ENCODE peak calls at places on chromosomes 11 and 22, in four cellular contexts. N, U, M and B are unnamed samples.

GRCh38 chr11:79973701-79974626 is 533.1 kb upstream of the TENM4 start:
- DNase-seq in N (no peak), U (no peak), M (no peak), B (peak; percentile 14)

GRCh38 chr22:25199726-25200520 is at the start of gene CRYBB3:
- DNase-seq in N (no peak), U (no peak), M (no peak), B (no peak)

GRCh38 chr11:64023731-64024710 is 11.7 kb upstream of the FLRT1 start:
- DNase-seq in N (no peak), U (no peak), M (no peak), B (no peak)

GRCh38 chr22:42134033-42135020 is 3.7 kb upstream of the CYP2D6 start:
- DNase-seq in N (no peak), U (no peak), M (no peak), B (no peak)

GRCh38 chr11:64007629-64008282 is 21.5 kb downstream of the OTUB1 start:
- DNase-seq in N (peak; percentile 88), U (no peak), M (peak; percentile 86), B (no peak)

GRCh38 chr11:92424281-92424680 is 199.7 kb downstream of the FAT3 start:
- DNase-seq in N (no peak), U (no peak), M (no peak), B (no peak)

GRCh38 chr11:79237676-79238075 is 203.2 kb downstream of the TENM4 start:
- DNase-seq in N (peak; percentile 21), U (no peak), M (no peak), B (no peak)

GRCh38 chr11:124113890-124114289 is 1.4 kb upstream of the VWA5A start:
- DNase-seq in N (no peak), U (no peak), M (no peak), B (no peak)

GRCh38 chr11:67316882-67317364 is 13.6 kb downstream of the SSH3 start:
- DNase-seq in N (no peak), U (no peak), M (peak; percentile 86), B (peak; percentile 85)

GRCh38 chr11:61922539-61922938 is 5.2 kb upstream of the RAB3IL1 start:
- DNase-seq in N (peak; percentile 68), U (no peak), M (no peak), B (no peak)

GRCh38 chr11:61921446-61921845 is 4.1 kb upstream of the RAB3IL1 start:
- DNase-seq in N (no peak), U (no peak), M (no peak), B (no peak)

GRCh38 chr11:61924016-61924360 is 6.6 kb upstream of the RAB3IL1 start:
- DNase-seq in N (no peak), U (no peak), M (no peak), B (no peak)

GRCh38 chr11:61926235-61926634 is 8.9 kb upstream of the RAB3IL1 start:
- DNase-seq in N (no peak), U (no peak), M (no peak), B (no peak)

DNA sequence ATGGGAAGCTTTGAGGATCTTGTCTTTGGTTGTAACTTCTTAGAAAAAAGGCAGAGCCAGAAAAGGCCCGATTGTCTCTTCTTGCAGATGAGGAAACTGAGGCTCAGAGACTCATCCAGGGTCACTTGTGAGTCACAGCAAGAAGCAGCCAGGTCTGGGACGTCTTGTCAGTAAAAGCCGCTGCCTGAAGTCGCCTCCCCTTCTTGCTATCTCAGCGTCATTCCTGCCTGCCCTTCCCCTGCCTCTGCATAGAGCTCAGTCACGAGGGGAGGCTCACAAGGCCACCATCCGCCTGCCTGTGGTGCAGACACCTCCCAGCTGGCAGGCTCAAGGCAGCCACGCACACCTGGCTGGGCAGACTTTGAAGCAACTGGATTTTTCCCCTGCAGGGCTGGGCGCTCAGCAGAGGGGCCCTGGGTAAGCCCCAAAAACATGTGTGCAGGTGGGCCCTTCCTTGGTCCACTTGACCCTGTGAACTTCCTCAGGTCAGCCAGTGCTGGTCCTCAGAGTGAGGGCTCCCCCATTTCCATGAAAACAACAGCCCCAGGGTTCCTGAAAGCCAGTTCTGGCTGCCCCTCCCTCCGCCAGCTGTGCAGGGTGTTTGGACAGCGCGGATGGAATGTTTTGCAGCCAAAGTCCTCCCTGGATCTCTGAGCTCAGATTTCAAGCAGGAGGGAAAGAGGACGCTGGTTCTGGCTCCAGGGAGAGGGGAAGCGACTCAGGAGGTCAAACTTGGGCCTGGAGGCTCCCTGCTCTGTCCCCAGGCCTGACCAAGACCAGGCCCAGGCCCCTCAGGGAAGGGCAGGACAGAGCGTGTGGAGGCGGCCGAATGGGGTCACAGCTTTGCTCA is 6.0 kb upstream of the RAB3IL1 start:
- DNase-seq in N (peak; percentile 83), U (no peak), M (no peak), B (no peak)
- TF ChIP-seq POLR2A in N (no peak), U (no peak), M (no peak), B (no peak)

GRCh38 chr22:27089303-27089702 is 431.9 kb downstream of the MIAT start:
- DNase-seq in N (no peak), U (no peak), M (no peak), B (no peak)
- TF ChIP-seq POLR2A in N (no peak), U (no peak), M (no peak), B (no peak)

GRCh38 chr11:1054143-1055108 is 17.9 kb upstream of the MUC6 start:
- DNase-seq in N (no peak), U (no peak), M (no peak), B (no peak)
- TF ChIP-seq POLR2A in N (no peak), U (no peak), M (no peak), B (no peak)

GRCh38 chr11:18634140-18635032 is at the start of gene SPTY2D1:
- DNase-seq in N (peak; percentile 100), U (peak; percentile 93), M (peak; percentile 96), B (peak; percentile 92)
- TF ChIP-seq POLR2A in N (peak; percentile 93), U (peak; percentile 97), M (peak; percentile 68), B (peak; percentile 79)

GRCh38 chr22:35306350-35306967 is 6.8 kb downstream of the TOM1 start:
- DNase-seq in N (no peak), U (no peak), M (no peak), B (no peak)
- TF ChIP-seq POLR2A in N (no peak), U (no peak), M (no peak), B (no peak)

GRCh38 chr22:20957118-20957690 is 9.9 kb upstream of the AIFM3 start:
- DNase-seq in N (peak; percentile 40), U (no peak), M (peak; percentile 30), B (no peak)
- TF ChIP-seq POLR2A in N (no peak), U (no peak), M (no peak), B (no peak)

DNA sequence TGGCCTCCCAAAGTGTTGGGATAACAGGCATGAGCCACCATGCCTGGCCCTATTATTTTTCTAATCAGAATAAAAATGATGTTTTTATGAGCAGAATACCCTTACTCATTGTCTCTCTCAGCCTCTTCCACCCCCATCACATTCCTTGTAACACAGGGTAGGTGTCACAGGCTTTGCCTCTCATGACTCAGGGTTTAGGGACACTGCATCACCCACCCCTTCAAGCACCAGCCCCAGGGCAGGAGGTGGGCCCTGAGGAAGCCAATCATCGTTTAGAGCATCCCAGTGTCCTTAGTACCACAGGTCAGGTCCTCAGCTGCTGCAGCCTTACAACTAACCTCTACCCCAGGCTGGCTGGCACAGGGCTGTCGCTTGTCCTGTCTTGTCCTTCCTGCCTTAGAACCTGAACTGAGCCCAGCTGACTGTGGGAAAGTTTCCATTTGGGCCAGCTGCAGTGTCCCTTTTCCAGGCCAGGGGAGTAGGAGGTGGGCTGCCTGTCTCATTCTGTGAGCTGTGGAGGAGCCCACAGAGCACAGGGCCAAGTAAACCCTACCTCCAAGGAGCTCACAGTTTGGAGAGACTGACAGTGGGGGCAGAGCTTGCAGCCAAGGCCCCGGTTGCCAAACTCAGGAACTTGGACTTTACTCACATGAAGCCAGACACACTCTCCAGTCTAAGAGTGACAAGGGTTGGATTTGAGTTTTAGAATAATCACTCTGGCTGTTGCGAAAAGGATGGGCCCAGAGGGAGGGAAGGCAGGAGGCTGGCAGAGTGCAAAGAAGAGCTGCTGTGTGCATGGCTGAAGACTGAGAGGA is 19.5 kb upstream of the UVRAG start:
- DNase-seq in N (peak; percentile 65), U (no peak), M (no peak), B (no peak)
- TF ChIP-seq POLR2A in N (no peak), U (no peak), M (no peak), B (no peak)

GRCh38 chr22:40482886-40483285 is 112.5 kb downstream of the SGSM3 start:
- DNase-seq in N (no peak), U (no peak), M (no peak), B (no peak)
- TF ChIP-seq POLR2A in N (no peak), U (no peak), M (no peak), B (no peak)

DNA sequence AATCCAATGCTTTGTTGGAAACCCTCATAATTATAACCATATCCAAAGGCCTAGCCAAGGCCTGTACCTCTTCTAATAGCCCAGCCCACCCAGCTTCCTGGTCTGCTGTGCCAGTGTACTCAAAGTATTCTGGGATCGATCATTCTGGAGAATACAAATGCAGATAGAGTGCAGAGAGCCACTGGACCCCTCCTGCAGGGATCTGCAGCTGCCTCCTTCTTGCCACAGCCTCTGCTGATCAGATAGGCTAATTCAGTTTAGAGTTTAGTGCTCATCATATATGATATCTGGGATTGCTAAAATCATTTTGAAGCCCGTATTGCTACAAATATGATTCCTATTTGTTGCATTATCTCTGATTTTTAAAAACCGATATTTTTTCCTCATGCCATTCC is 17.5 kb downstream of the CASP5 start:
- DNase-seq in N (no peak), U (no peak), M (no peak), B (no peak)
- TF ChIP-seq POLR2A in N (no peak), U (no peak), M (no peak), B (no peak)